ENCODE peak calls at places on chromosomes 6 and 20, in five cellular contexts. G is brain microvascular endothelial cell, H is HCT116, L is breast epithelium, D is HL-60. B is an unnamed sample.

GRCh38 chr20:53149184-53149651 is 177.1 kb downstream of the TSHZ2 start:
- DNase-seq in G (no peak), H (no peak), L (no peak), D (no peak), B (no peak)

GRCh38 chr6:31175961-31176360 is 5.5 kb upstream of the POU5F1 start:
- DNase-seq in G (peak), H (no peak), L (no peak), D (no peak), B (peak)

GRCh38 chr20:11432407-11432806 is 485.3 kb upstream of the BTBD3 start:
- DNase-seq in G (peak), H (no peak), L (no peak), D (no peak), B (peak)

GRCh38 chr6:9657994-9658393 is 756.9 kb downstream of the TFAP2A start:
- DNase-seq in G (no peak), H (no peak), L (no peak), D (no peak), B (no peak)

GRCh38 chr6:42295688-42296087 is 78.0 kb upstream of the MRPS10 start:
- DNase-seq in G (no peak), H (no peak), L (no peak), D (no peak), B (no peak)

GRCh38 chr20:57801046-57801445 is 91.2 kb upstream of the PMEPA1 start:
- DNase-seq in G (no peak), H (no peak), L (no peak), D (no peak), B (no peak)

GRCh38 chr6:30037182-30037788 is 23.8 kb upstream of the POLR1H start:
- DNase-seq in G (peak), H (no peak), L (no peak), D (peak), B (no peak)

GRCh38 chr20:52454660-52455059 is 263.1 kb upstream of the ZFP64 start:
- DNase-seq in G (peak), H (no peak), L (no peak), D (no peak), B (peak)

GRCh38 chr6:31736768-31737314 is 511 bp upstream of the CLIC1 start:
- DNase-seq in G (no peak), H (no peak), L (no peak), D (peak), B (no peak)

GRCh38 chr6:81939774-81940165 is 187.3 kb upstream of the TENT5A start:
- DNase-seq in G (no peak), H (no peak), L (no peak), D (peak), B (no peak)

GRCh38 chr20:38447931-38448675 is 13.0 kb upstream of the SNHG17 start:
- DNase-seq in G (no peak), H (no peak), L (no peak), D (peak), B (no peak)

GRCh38 chr20:46690219-46691111 is 1.2 kb upstream of the TP53RK start:
- DNase-seq in G (no peak), H (no peak), L (no peak), D (peak), B (no peak)

GRCh38 chr20:48609491-48609978 is 218.3 kb downstream of the PREX1 start:
- DNase-seq in G (no peak), H (no peak), L (peak), D (no peak), B (no peak)

GRCh38 chr6:169791721-169792131 is 40.3 kb downstream of the ERMARD start:
- DNase-seq in G (no peak), H (no peak), L (no peak), D (no peak), B (no peak)

GRCh38 chr6:52612336-52613096 is 35.7 kb upstream of the TRAM2 start:
- DNase-seq in G (no peak), H (no peak), L (no peak), D (no peak), B (no peak)

GRCh38 chr6:105593056-105593455 is 190.2 kb upstream of the PREP start:
- DNase-seq in G (no peak), H (no peak), L (no peak), D (no peak), B (no peak)

GRCh38 chr6:104705095-104705707 is 154.5 kb downstream of the HACE1 start:
- DNase-seq in G (peak), H (no peak), L (no peak), D (peak), B (peak)

GRCh38 chr20:46235086-46235485 is 73.2 kb downstream of the CDH22 start:
- DNase-seq in G (no peak), H (no peak), L (no peak), D (no peak), B (no peak)

GRCh38 chr6:96391776-96392175 is 129.8 kb upstream of the UFL1 start:
- DNase-seq in G (no peak), H (no peak), L (no peak), D (no peak), B (no peak)

GRCh38 chr6:138455746-138456392 is 43.4 kb downstream of the NHSL1 start:
- DNase-seq in G (peak), H (peak), L (no peak), D (no peak), B (peak)

GRCh38 chr20:34268851-34269668 is 27.8 kb downstream of the ASIP start:
- DNase-seq in G (no peak), H (no peak), L (no peak), D (no peak), B (no peak)
- H3K4me3 ChIP-seq in G (peak), H (no peak), L (peak), D (no peak), B (peak)

GRCh38 chr20:42155586-42155985 is 537.4 kb upstream of the CHD6 start:
- DNase-seq in G (no peak), H (no peak), L (no peak), D (no peak), B (no peak)
- H3K4me3 ChIP-seq in G (no peak), H (no peak), L (no peak), D (no peak), B (no peak)

GRCh38 chr6:12474167-12475140 is 184.3 kb downstream of the EDN1 start:
- DNase-seq in G (no peak), H (no peak), L (no peak), D (no peak), B (no peak)
- H3K4me3 ChIP-seq in G (no peak), H (no peak), L (no peak), D (no peak), B (no peak)

GRCh38 chr6:130968486-130968885 is 94.6 kb downstream of the EPB41L2 start:
- DNase-seq in G (no peak), H (no peak), L (no peak), D (no peak), B (no peak)
- H3K4me3 ChIP-seq in G (no peak), H (no peak), L (no peak), D (no peak), B (no peak)

GRCh38 chr6:75934643-75935472 is 137.6 kb downstream of the IMPG1 start:
- DNase-seq in G (peak), H (peak), L (no peak), D (peak), B (peak)
- H3K4me3 ChIP-seq in G (peak), H (no peak), L (peak), D (no peak), B (peak)

GRCh38 chr6:77825204-77825603 is 172.4 kb downstream of the MEI4 start:
- DNase-seq in G (no peak), H (no peak), L (no peak), D (no peak), B (no peak)
- H3K4me3 ChIP-seq in G (no peak), H (no peak), L (no peak), D (no peak), B (no peak)

GRCh38 chr6:24089741-24090140 is 36.3 kb upstream of the NRSN1 start:
- DNase-seq in G (no peak), H (no peak), L (no peak), D (no peak), B (no peak)
- H3K4me3 ChIP-seq in G (no peak), H (no peak), L (no peak), D (no peak), B (no peak)

GRCh38 chr6:131688286-131688685 is 12.9 kb downstream of the OR2A4 start:
- DNase-seq in G (no peak), H (no peak), L (no peak), D (no peak), B (no peak)
- H3K4me3 ChIP-seq in G (no peak), H (no peak), L (no peak), D (no peak), B (no peak)

B was measured in skeletal muscle cell.